ENCODE peak calls at places on chromosome 18, in four cellular contexts. D, A, S and H are unnamed samples.

GRCh38 chr18:49276680-49277079 is 183.8 kb downstream of the DYM start:
- DNase-seq in S (no peak), A (no peak), D (no peak), H (no peak)

GRCh38 chr18:67590571-67591141 is 74.1 kb upstream of the DSEL start:
- DNase-seq in A (no peak), D (no peak), S (no peak), H (no peak)

GRCh38 chr18:78716022-78716421 is 263.6 kb upstream of the SALL3 start:
- DNase-seq in S (no peak), A (no peak), D (peak; percentile 31), H (no peak)

GRCh38 chr18:79439201-79440023 is 43.7 kb downstream of the NFATC1 start:
- DNase-seq in A (no peak), D (no peak), S (no peak), H (no peak)

GRCh38 chr18:9017170-9017899 is 85.2 kb upstream of the NDUFV2 start:
- DNase-seq in S (peak; percentile 45), D (peak; percentile 77), A (peak; percentile 66), H (peak; percentile 92)

GRCh38 chr18:80126797-80127196 is 17.7 kb downstream of the ADNP2 start:
- DNase-seq in S (no peak), A (no peak), D (no peak), H (no peak)

GRCh38 chr18:44897445-44898215 is 216.9 kb downstream of the SETBP1 start:
- DNase-seq in D (no peak), A (no peak), S (no peak), H (no peak)

GRCh38 chr18:24234330-24234729 is 95.5 kb downstream of the CABYR start:
- DNase-seq in S (no peak), D (no peak), A (no peak), H (no peak)

GRCh38 chr18:3153107-3153704 is 66.6 kb downstream of the MYOM1 start:
- DNase-seq in S (no peak), A (no peak), D (no peak), H (no peak)

GRCh38 chr18:79680100-79680879 is 687 bp downstream of the CTDP1 start:
- DNase-seq in D (peak; percentile 93), A (peak; percentile 31), S (peak; percentile 59), H (no peak)

GRCh38 chr18:1014496-1014895 is 109.8 kb downstream of the ADCYAP1 start:
- DNase-seq in S (peak; percentile 31), D (no peak), A (no peak), H (no peak)

GRCh38 chr18:62999392-62999791 is 284.1 kb downstream of the PHLPP1 start:
- DNase-seq in D (peak; percentile 47), A (no peak), S (no peak), H (no peak)

GRCh38 chr18:61738488-61738887 is 154.3 kb downstream of the RNF152 start:
- DNase-seq in D (no peak), A (no peak), S (no peak), H (no peak)

GRCh38 chr18:79458131-79458838 is 62.6 kb downstream of the NFATC1 start:
- DNase-seq in S (no peak), A (no peak), D (no peak), H (no peak)

GRCh38 chr18:8705941-8706544 is 687 bp downstream of the MTCL1 start:
- DNase-seq in D (peak; percentile 85), S (peak; percentile 54), A (no peak), H (no peak)

GRCh38 chr18:6781179-6781714 is 51.7 kb downstream of the ARHGAP28 start:
- DNase-seq in D (no peak), A (no peak), S (peak; percentile 21), H (no peak)

GRCh38 chr18:57954928-57955327 is 89.1 kb upstream of the NEDD4L start:
- DNase-seq in S (no peak), D (no peak), A (no peak), H (no peak)

GRCh38 chr18:48228301-48228715 is 180.9 kb downstream of the ZBTB7C start:
- DNase-seq in S (no peak), A (no peak), D (peak; percentile 88), H (no peak)

GRCh38 chr18:43935051-43935412 is 657.7 kb upstream of the SYT4 start:
- DNase-seq in A (no peak), S (no peak), D (no peak), H (no peak)

GRCh38 chr18:398866-399637 is 101.4 kb downstream of the COLEC12 start:
- DNase-seq in D (no peak), S (no peak), A (no peak), H (no peak)

GRCh38 chr18:60732146-60732545 is 359.6 kb upstream of the MC4R start:
- DNase-seq in A (no peak), S (no peak), D (no peak), H (no peak)